ENCODE peak calls at places on chromosomes 1 and 21, in four cellular contexts. One of them, this sample, is unnamed.

GRCh38 chr1:29707796-29708195 is 471.5 kb downstream of the PTPRU start:
- DNase-seq in activated T-helper 9 cell treated with anti-CD3 and anti-CD28 coated beads, Interleukin-2, amount 50 U/mL, for 16 hours: no peak
- DNase-seq in hippocampal formation: no peak
- DNase-seq in mesothelial cell of epicardium: no peak
- DNase-seq in this sample: no peak

GRCh38 chr1:172662464-172663109 is 3.7 kb downstream of the FASLG start:
- DNase-seq in mesothelial cell of epicardium: no peak
- DNase-seq in activated T-helper 9 cell treated with anti-CD3 and anti-CD28 coated beads, Interleukin-2, amount 50 U/mL, for 16 hours: peak
- DNase-seq in hippocampal formation: no peak
- DNase-seq in this sample: no peak

GRCh38 chr1:109277434-109278204 is 5.3 kb downstream of the PSRC1 start:
- DNase-seq in activated T-helper 9 cell treated with anti-CD3 and anti-CD28 coated beads, Interleukin-2, amount 50 U/mL, for 16 hours: peak
- DNase-seq in mesothelial cell of epicardium: peak
- DNase-seq in hippocampal formation: peak
- DNase-seq in this sample: no peak

GRCh38 chr1:50970927-50971582 is 1.0 kb downstream of the CDKN2C start:
- DNase-seq in mesothelial cell of epicardium: no peak
- DNase-seq in activated T-helper 9 cell treated with anti-CD3 and anti-CD28 coated beads, Interleukin-2, amount 50 U/mL, for 16 hours: no peak
- DNase-seq in hippocampal formation: no peak
- DNase-seq in this sample: no peak

GRCh38 chr1:172914517-172915144 is 136.1 kb downstream of the TNFSF18 start:
- DNase-seq in hippocampal formation: no peak
- DNase-seq in mesothelial cell of epicardium: no peak
- DNase-seq in activated T-helper 9 cell treated with anti-CD3 and anti-CD28 coated beads, Interleukin-2, amount 50 U/mL, for 16 hours: no peak
- DNase-seq in this sample: no peak

GRCh38 chr21:39575778-39576177 is 37.0 kb upstream of the B3GALT5 start:
- DNase-seq in activated T-helper 9 cell treated with anti-CD3 and anti-CD28 coated beads, Interleukin-2, amount 50 U/mL, for 16 hours: no peak
- DNase-seq in hippocampal formation: no peak
- DNase-seq in mesothelial cell of epicardium: no peak
- DNase-seq in this sample: no peak

GRCh38 chr1:30505853-30506784 is 217.3 kb downstream of the MATN1 start:
- DNase-seq in hippocampal formation: no peak
- DNase-seq in activated T-helper 9 cell treated with anti-CD3 and anti-CD28 coated beads, Interleukin-2, amount 50 U/mL, for 16 hours: no peak
- DNase-seq in mesothelial cell of epicardium: peak
- DNase-seq in this sample: no peak

GRCh38 chr1:1402081-1402900 is 3.2 kb upstream of the CCNL2 start:
- DNase-seq in activated T-helper 9 cell treated with anti-CD3 and anti-CD28 coated beads, Interleukin-2, amount 50 U/mL, for 16 hours: no peak
- DNase-seq in hippocampal formation: no peak
- DNase-seq in mesothelial cell of epicardium: no peak
- DNase-seq in this sample: no peak

GRCh38 chr21:44525431-44526095 is 14.4 kb downstream of the KRTAP10-1 start:
- DNase-seq in activated T-helper 9 cell treated with anti-CD3 and anti-CD28 coated beads, Interleukin-2, amount 50 U/mL, for 16 hours: no peak
- DNase-seq in mesothelial cell of epicardium: no peak
- DNase-seq in hippocampal formation: no peak
- DNase-seq in this sample: peak

GRCh38 chr1:214569357-214570004 is 18.1 kb upstream of the PTPN14 start:
- DNase-seq in activated T-helper 9 cell treated with anti-CD3 and anti-CD28 coated beads, Interleukin-2, amount 50 U/mL, for 16 hours: no peak
- DNase-seq in mesothelial cell of epicardium: no peak
- DNase-seq in hippocampal formation: no peak
- DNase-seq in this sample: no peak

GRCh38 chr1:103948526-103948925 is 198.8 kb downstream of the AMY1C start:
- DNase-seq in activated T-helper 9 cell treated with anti-CD3 and anti-CD28 coated beads, Interleukin-2, amount 50 U/mL, for 16 hours: no peak
- DNase-seq in mesothelial cell of epicardium: no peak
- DNase-seq in hippocampal formation: peak
- DNase-seq in this sample: no peak

GRCh38 chr1:18731591-18732235 is 101.1 kb downstream of the PAX7 start:
- DNase-seq in mesothelial cell of epicardium: no peak
- DNase-seq in hippocampal formation: no peak
- DNase-seq in activated T-helper 9 cell treated with anti-CD3 and anti-CD28 coated beads, Interleukin-2, amount 50 U/mL, for 16 hours: no peak
- DNase-seq in this sample: no peak

This sample was measured in type B pancreatic cell.